ENCODE peak calls at places on chromosomes 7 and 10, in eight cellular contexts. Q is activated CD4-positive, alpha-beta T cell treated with anti-CD3 and anti-CD28 coated beads for 24 hours; R is HAP-1; D is HTR-8/SVneo; V is T-cell; S is stimulated activated CD4-positive, alpha-beta T cell treated with anti-CD3 and anti-CD28 coated beads, Interleukin-4, amount 100 ng/mL, for 1 hour; L is COLO829; W is nephron progenitor cell. X is an unnamed sample.
A peak's percentile ranks its signal among the peaks of the same experiment; 100 is the strongest.

GRCh38 chr7:117012284-117013174 is 59.2 kb downstream of the ST7 start:
- DNase-seq in Q (no peak), R (peak; percentile 41), D (peak; percentile 30), V (no peak), S (no peak), L (peak; percentile 80), W (no peak), X (no peak)

GRCh38 chr10:75402486-75403143 is 1.1 kb upstream of the ZNF503 start:
- DNase-seq in Q (no peak), R (no peak), D (no peak), V (no peak), S (no peak), L (no peak), W (peak; percentile 68), X (peak; percentile 57)

GRCh38 chr10:23368816-23369640 is 24.4 kb upstream of the C10orf67 start:
- DNase-seq in Q (no peak), R (no peak), D (no peak), V (no peak), S (no peak), L (no peak), W (no peak), X (no peak)

GRCh38 chr7:121561717-121562116 is 165.6 kb upstream of the FAM3C start:
- DNase-seq in Q (no peak), R (no peak), D (no peak), V (no peak), S (no peak), L (no peak), W (no peak), X (no peak)

GRCh38 chr7:636396-636795 is 90.1 kb upstream of the DNAAF5 start:
- DNase-seq in Q (no peak), R (no peak), D (peak; percentile 87), V (peak; percentile 42), S (peak; percentile 41), L (no peak), W (no peak), X (no peak)

GRCh38 chr7:102046373-102047117 is 229.1 kb downstream of the CUX1 start:
- DNase-seq in Q (no peak), R (no peak), D (no peak), V (no peak), S (no peak), L (no peak), W (no peak), X (no peak)

GRCh38 chr7:151233111-151233701 is 923 bp downstream of the CHPF2 start:
- DNase-seq in Q (peak; percentile 54), R (no peak), D (peak; percentile 68), V (no peak), S (peak; percentile 77), L (peak; percentile 47), W (peak; percentile 34), X (no peak)

GRCh38 chr10:22604314-22605091 is 109.9 kb downstream of the PIP4K2A start:
- DNase-seq in Q (no peak), R (no peak), D (no peak), V (no peak), S (no peak), L (no peak), W (peak; percentile 56), X (no peak)

GRCh38 chr10:120614685-120615084 is 157.7 kb downstream of the PLPP4 start:
- DNase-seq in Q (no peak), R (no peak), D (no peak), V (no peak), S (no peak), L (no peak), W (no peak), X (no peak)

GRCh38 chr10:68406815-68407585 is at the start of gene RUFY2:
- DNase-seq in Q (peak; percentile 57), R (peak; percentile 65), D (peak; percentile 80), V (peak; percentile 48), S (peak; percentile 79), L (peak; percentile 31), W (peak; percentile 85), X (peak; percentile 82)

GRCh38 chr7:99036531-99037175 is 107.3 kb downstream of the SMURF1 start:
- DNase-seq in Q (no peak), R (no peak), D (no peak), V (no peak), S (no peak), L (peak; percentile 94), W (peak; percentile 37), X (no peak)

GRCh38 chr7:55246181-55246580 is 119.0 kb upstream of the LANCL2 start:
- DNase-seq in Q (no peak), R (no peak), D (no peak), V (no peak), S (no peak), L (no peak), W (no peak), X (no peak)

GRCh38 chr10:22505923-22506685 is 160.8 kb downstream of the SPAG6 start:
- DNase-seq in Q (peak; percentile 16), R (no peak), D (no peak), V (peak; percentile 48), S (peak; percentile 44), L (no peak), W (peak; percentile 37), X (no peak)

GRCh38 chr7:106730021-106730420 is 69.1 kb upstream of the CCDC71L start:
- DNase-seq in Q (no peak), R (no peak), D (no peak), V (no peak), S (no peak), L (no peak), W (no peak), X (no peak)

GRCh38 chr10:114405011-114405350 is 679 bp upstream of the AFAP1L2 start:
- DNase-seq in Q (no peak), R (no peak), D (no peak), V (no peak), S (no peak), L (no peak), W (no peak), X (no peak)

GRCh38 chr7:48158404-48158803 is 12.9 kb upstream of the ABCA13 start:
- DNase-seq in Q (no peak), R (no peak), D (no peak), V (no peak), S (no peak), L (no peak), W (no peak), X (no peak)

X was measured in progenitor cell of endocrine pancreas.